ENCODE peak calls at places on chromosomes 7 and 10, in six cellular contexts. S, B, I, D, M and Y are unnamed samples.

GRCh38 chr10:97188234-97188847 is 2.6 kb upstream of the SLIT1 start:
- DNase-seq in S (no peak), M (no peak), B (no peak), D (no peak), I (peak), Y (no peak)

GRCh38 chr10:100045592-100045991 is 35.8 kb upstream of the DNMBP start:
- DNase-seq in M (no peak), D (no peak), B (no peak), S (no peak), I (no peak), Y (no peak)

GRCh38 chr10:113558336-113558735 is 5.5 kb downstream of the HABP2 start:
- DNase-seq in D (no peak), B (no peak), S (peak), M (no peak), I (no peak), Y (no peak)

GRCh38 chr7:45460379-45460778 is 113.8 kb upstream of the ADCY1 start:
- DNase-seq in S (no peak), M (no peak), D (no peak), B (no peak), I (no peak), Y (no peak)

GRCh38 chr10:6269953-6270867 is 67.5 kb downstream of the PFKFB3 start:
- DNase-seq in M (peak), B (no peak), D (peak), I (no peak), S (no peak), Y (no peak)

GRCh38 chr7:43625453-43625852 is 42.5 kb downstream of the STK17A start:
- DNase-seq in D (no peak), B (no peak), M (no peak), S (no peak), I (peak), Y (no peak)

GRCh38 chr10:118856106-118856505 is 101.3 kb upstream of the CACUL1 start:
- DNase-seq in M (no peak), S (no peak), B (no peak), I (no peak), D (no peak), Y (peak)

GRCh38 chr7:116395125-116395791 is 104.3 kb upstream of the CAV2 start:
- DNase-seq in I (no peak), D (no peak), S (no peak), B (peak), M (no peak), Y (no peak)

GRCh38 chr10:67088035-67088434 is 162.2 kb downstream of the LRRTM3 start:
- DNase-seq in M (no peak), D (no peak), I (no peak), S (no peak), B (no peak), Y (no peak)